ENCODE peak calls at places on chromosome 6, in ten cellular contexts. V is cardiac muscle cell, U is SK-N-SH, I is lung, M is colonic mucosa, J is body of pancreas, L is cardiac fibroblast, A is heart left ventricle, X is IMR-90, F is foreskin fibroblast. T is an unnamed sample.
A peak's percentile ranks its signal among the peaks of the same experiment; 100 is the strongest.

GRCh38 chr6:106055442-106055975 is 30.6 kb upstream of the PRDM1 start:
- DNase-seq in M (no peak), L (no peak), A (no peak), I (no peak), V (no peak), X (no peak), F (no peak), U (no peak), J (no peak), T (no peak)

GRCh38 chr6:94269256-94269655 is 849.9 kb upstream of the EPHA7 start:
- DNase-seq in M (no peak), V (no peak), I (no peak), F (no peak), U (no peak), J (no peak), X (no peak), L (no peak), A (no peak), T (no peak)

GRCh38 chr6:63734923-63735322 is 99.3 kb downstream of the PHF3 start:
- DNase-seq in V (no peak), X (no peak), U (no peak), I (no peak), M (no peak), L (no peak), F (no peak), J (no peak), A (no peak), T (no peak)

GRCh38 chr6:30885999-30886896 is 1.9 kb downstream of the DDR1 start:
- DNase-seq in I (peak; percentile 41), L (peak; percentile 69), U (peak; percentile 65), M (peak; percentile 74), F (peak; percentile 73), J (peak; percentile 62), V (peak; percentile 82), X (peak; percentile 79), A (peak; percentile 66), T (no peak)

GRCh38 chr6:21680611-21681010 is 87.1 kb downstream of the SOX4 start:
- DNase-seq in U (no peak), V (no peak), J (no peak), A (no peak), M (no peak), L (no peak), I (no peak), F (no peak), X (no peak), T (no peak)

GRCh38 chr6:133495205-133495903 is 254.2 kb downstream of the EYA4 start:
- DNase-seq in L (no peak), A (no peak), J (no peak), U (no peak), F (no peak), V (no peak), M (no peak), I (no peak), X (no peak), T (no peak)

GRCh38 chr6:169851641-169852503 is 100.5 kb downstream of the ERMARD start:
- DNase-seq in X (no peak), F (no peak), J (no peak), V (peak; percentile 80), L (peak; percentile 53), A (no peak), U (no peak), M (peak; percentile 14), I (no peak), T (peak; percentile 69)

GRCh38 chr6:151313060-151313459 is 73.3 kb downstream of the AKAP12 start:
- DNase-seq in M (no peak), V (peak; percentile 36), F (no peak), U (no peak), A (no peak), X (no peak), L (peak; percentile 41), I (no peak), J (peak; percentile 56), T (no peak)

GRCh38 chr6:52227495-52227894 is 16.8 kb downstream of the IL17F start:
- DNase-seq in U (no peak), X (peak; percentile 1), M (no peak), A (no peak), L (no peak), J (no peak), I (no peak), V (no peak), F (no peak), T (no peak)

GRCh38 chr6:170205126-170205525 is 85.8 kb downstream of the DLL1 start:
- DNase-seq in L (no peak), U (no peak), I (peak; percentile 22), V (no peak), J (no peak), F (no peak), X (no peak), M (no peak), A (no peak), T (peak; percentile 24)

GRCh38 chr6:2970753-2971419 is 481 bp downstream of the SERPINB6 start:
- DNase-seq in U (peak; percentile 91), F (no peak), J (peak; percentile 76), V (peak; percentile 59), M (peak; percentile 68), X (peak; percentile 49), A (peak; percentile 93), I (peak; percentile 79), L (peak; percentile 54), T (peak; percentile 87)

GRCh38 chr6:147392917-147393625 is 115.4 kb upstream of the SAMD5 start:
- DNase-seq in X (no peak), F (no peak), A (no peak), V (no peak), M (no peak), J (no peak), L (no peak), U (no peak), I (no peak), T (no peak)

GRCh38 chr6:89314692-89315091 is 407 bp downstream of the GABRR2 start:
- DNase-seq in V (no peak), M (no peak), U (no peak), X (no peak), A (no peak), J (no peak), L (no peak), F (no peak), I (no peak), T (no peak)

GRCh38 chr6:101296184-101296583 is 97.3 kb upstream of the GRIK2 start:
- DNase-seq in V (peak; percentile 3), U (peak; percentile 41), X (peak; percentile 2), F (peak; percentile 82), I (no peak), L (peak; percentile 17), M (no peak), J (no peak), A (no peak), T (no peak)

GRCh38 chr6:39243809-39244208 is 14.5 kb upstream of the KCNK5 start:
- DNase-seq in J (no peak), M (no peak), X (no peak), V (no peak), L (no peak), A (peak; percentile 31), U (no peak), F (no peak), I (no peak), T (peak; percentile 77)
- TF ChIP-seq CTCF in J (no peak), M (no peak), X (no peak), V (no peak), L (no peak), A (no peak), U (no peak), F (no peak), I (no peak), T (no peak)

GRCh38 chr6:148509789-148510581 is 167.3 kb downstream of the SASH1 start:
- DNase-seq in X (peak; percentile 99), I (no peak), M (peak; percentile 45), F (peak; percentile 96), J (no peak), V (peak; percentile 96), U (no peak), L (peak; percentile 98), A (peak; percentile 74), T (peak; percentile 91)

GRCh38 chr6:148517518-148517917 is 174.9 kb downstream of the SASH1 start:
- DNase-seq in I (no peak), V (no peak), X (no peak), M (no peak), J (no peak), A (no peak), U (no peak), F (no peak), L (no peak), T (no peak)

GRCh38 chr6:148513145-148514071 is 170.8 kb downstream of the SASH1 start:
- DNase-seq in I (no peak), X (peak; percentile 63), L (peak; percentile 85), F (peak; percentile 71), U (no peak), A (peak; percentile 72), J (no peak), M (no peak), V (peak; percentile 80), T (no peak)

GRCh38 chr6:148516116-148517016 is 173.7 kb downstream of the SASH1 start:
- DNase-seq in L (no peak), V (no peak), U (no peak), I (no peak), M (no peak), X (no peak), A (no peak), J (no peak), F (no peak), T (no peak)

GRCh38 chr6:148514091-148514850 is 171.6 kb downstream of the SASH1 start:
- DNase-seq in I (no peak), X (peak; percentile 69), A (no peak), M (no peak), V (no peak), J (no peak), F (no peak), U (no peak), L (no peak), T (no peak)
- H3K4me3 ChIP-seq in I (no peak overlapping the region), X (no peak overlapping the region), A (peak overlapping the region; percentile 36), M (no peak overlapping the region), V (no peak overlapping the region), J (no peak overlapping the region), F (peak overlapping the region; percentile 34), U (no peak overlapping the region), L (no peak overlapping the region), T (peak overlapping the region; percentile 64)

DNA sequence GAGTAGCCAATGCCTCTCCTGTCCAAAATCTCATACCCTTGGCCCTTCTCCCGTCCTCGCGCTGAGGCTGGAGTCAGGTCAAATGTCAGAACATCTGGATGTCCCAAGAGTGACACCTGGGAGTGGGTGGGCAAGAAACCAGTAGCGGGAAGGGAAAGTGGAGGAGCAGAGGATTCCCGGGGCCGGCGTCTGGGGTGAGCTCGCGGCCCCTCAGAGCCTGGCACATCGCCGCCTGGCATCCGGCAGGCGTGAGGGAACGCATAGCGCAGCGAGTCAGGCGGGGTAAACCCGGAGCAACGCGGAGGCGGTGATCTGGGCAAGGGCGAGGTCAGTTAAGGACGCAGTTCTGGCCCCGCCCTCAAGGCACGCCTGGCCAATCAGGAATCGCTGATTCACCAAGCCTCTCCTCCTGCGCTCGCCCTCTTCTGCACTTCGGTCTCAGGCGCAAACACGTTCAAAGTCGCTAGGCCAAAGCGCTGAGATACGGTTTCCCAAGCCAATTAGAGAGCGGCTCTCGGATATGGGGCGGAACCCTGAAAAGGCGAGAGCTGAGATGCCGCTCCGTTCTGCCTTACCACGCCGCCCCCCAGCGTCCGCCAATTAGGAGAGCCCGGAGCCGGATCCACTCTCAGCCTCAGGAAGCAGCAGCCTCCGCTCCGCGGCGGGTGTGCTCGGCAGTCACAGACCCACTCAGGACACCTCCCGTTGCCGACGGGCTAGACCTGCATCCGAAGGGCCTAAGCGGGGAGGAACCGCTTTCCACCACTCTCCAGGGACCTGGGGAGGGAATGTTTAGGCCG is 22.5 kb downstream of the VPS52 start:
- DNase-seq in U (peak; percentile 88), I (peak; percentile 98), A (peak; percentile 98), M (peak; percentile 98), L (peak; percentile 100), X (peak; percentile 99), F (peak; percentile 100), J (peak; percentile 98), V (peak; percentile 100), T (peak; percentile 99)
- TF ChIP-seq CTCF in U (no peak), I (peak; percentile 27), A (peak; percentile 30), M (no peak), L (no peak), X (peak; percentile 20), F (no peak), J (no peak), V (peak; percentile 14), T (no peak)

GRCh38 chr6:157108923-157109322 is 214.4 kb downstream of the TMEM242 start:
- DNase-seq in U (peak; percentile 33), J (no peak), V (no peak), A (no peak), M (no peak), X (no peak), F (no peak), I (no peak), L (no peak), T (no peak)
- H3K4me3 ChIP-seq in U (no peak overlapping the region), J (no peak overlapping the region), V (no peak overlapping the region), A (no peak overlapping the region), M (no peak overlapping the region), X (no peak overlapping the region), F (no peak overlapping the region), I (no peak overlapping the region), L (no peak overlapping the region), T (no peak overlapping the region)

T was measured in coronary artery.